ENCODE peak calls at places on chromosome 1, in eight cellular contexts. D, H, O, R, U, Q, X and J are unnamed samples.

GRCh38 chr1:209747580-209748262 is 8.1 kb upstream of the TRAF3IP3 start:
- DNase-seq in H (peak; percentile 97), Q (peak; percentile 95), U (peak; percentile 91), D (peak; percentile 95), O (peak; percentile 95), R (peak; percentile 97), X (peak; percentile 76), J (peak; percentile 95)

GRCh38 chr1:33277488-33278084 is 21.3 kb downstream of the ZNF362 start:
- DNase-seq in D (peak; percentile 45), R (no peak), O (no peak), X (no peak), U (no peak), Q (no peak), H (no peak), J (peak; percentile 25)

GRCh38 chr1:233940908-233941307 is 36.4 kb downstream of the SLC35F3 start:
- DNase-seq in H (no peak), U (no peak), R (no peak), O (no peak), X (no peak), D (no peak), Q (no peak), J (no peak)

GRCh38 chr1:219699870-219700269 is 87.0 kb upstream of the ZC3H11B start:
- DNase-seq in U (no peak), X (peak; percentile 10), H (peak; percentile 40), D (no peak), R (peak; percentile 96), Q (no peak), O (no peak), J (no peak)

GRCh38 chr1:186272486-186272885 is 102.6 kb downstream of the TPR start:
- DNase-seq in R (peak; percentile 22), X (no peak), H (peak; percentile 5), D (no peak), O (no peak), Q (no peak), U (no peak), J (no peak)

GRCh38 chr1:154328318-154329151 is 3.2 kb downstream of the ATP8B2 start:
- DNase-seq in Q (peak; percentile 89), H (peak; percentile 58), O (peak; percentile 91), D (peak; percentile 94), R (peak; percentile 77), U (peak; percentile 90), X (no peak), J (peak; percentile 88)

GRCh38 chr1:8562881-8563865 is 245.3 kb downstream of the SLC45A1 start:
- DNase-seq in D (no peak), U (no peak), R (peak; percentile 62), Q (no peak), X (no peak), H (no peak), O (no peak), J (no peak)

GRCh38 chr1:34930702-34931071 is 1.2 kb upstream of the DLGAP3 start:
- DNase-seq in Q (no peak), O (no peak), D (no peak), R (no peak), X (no peak), H (no peak), U (no peak), J (no peak)

GRCh38 chr1:100463809-100464424 is 74.0 kb upstream of the GPR88 start:
- DNase-seq in D (peak; percentile 82), U (peak; percentile 48), R (peak; percentile 83), X (no peak), O (peak; percentile 39), Q (peak; percentile 63), H (peak; percentile 42), J (peak; percentile 61)

GRCh38 chr1:89536555-89537393 is 12.1 kb downstream of the LRRC8B start:
- DNase-seq in Q (no peak), U (no peak), R (no peak), O (no peak), D (no peak), H (no peak), X (no peak), J (no peak)

GRCh38 chr1:37391181-37391949 is 83.0 kb upstream of the ZC3H12A start:
- DNase-seq in U (no peak), D (no peak), X (no peak), O (no peak), H (no peak), Q (no peak), R (peak; percentile 2), J (no peak)
- TF ChIP-seq CTCF in U (no peak), D (no peak), X (peak; percentile 23), O (no peak), H (no peak), Q (no peak), R (no peak), J (no peak)

DNA sequence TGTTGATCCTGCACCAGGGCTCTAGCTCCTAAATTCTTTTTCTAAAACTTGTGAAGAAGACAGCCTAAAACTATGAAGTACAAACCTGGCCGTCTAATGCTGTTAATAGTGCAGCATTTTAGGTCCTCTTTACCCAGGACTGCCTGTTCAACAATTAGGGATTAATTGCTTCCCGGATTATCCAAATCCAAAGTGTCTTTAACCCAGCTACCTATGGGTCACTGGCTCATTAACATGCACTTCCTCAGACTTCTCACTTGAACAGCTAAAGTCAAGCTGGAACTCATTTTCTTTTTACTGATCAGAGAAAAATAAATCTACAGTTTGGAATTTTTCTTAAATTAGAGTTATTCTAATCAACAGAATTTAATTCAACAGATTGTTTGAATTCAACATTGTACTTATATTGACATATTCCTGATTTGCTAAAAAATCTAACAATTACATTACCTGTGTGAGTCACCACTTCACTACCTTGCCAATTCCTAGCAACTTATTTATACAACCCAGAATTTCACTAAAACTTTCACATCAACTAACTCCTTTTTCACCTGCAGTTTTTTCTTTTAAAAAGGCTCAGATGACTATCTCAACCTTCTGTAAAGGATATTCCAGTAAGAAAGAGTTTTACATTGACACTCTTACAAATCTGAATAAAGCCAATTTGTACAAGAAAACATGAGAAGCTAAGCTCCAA is 3.3 kb downstream of the HNRNPU start:
- DNase-seq in D (no peak), R (no peak), X (no peak), H (no peak), U (no peak), Q (no peak), O (no peak), J (no peak)
- H3K27ac ChIP-seq in D (peak overlapping the region; percentile 99), R (no peak overlapping the region), X (no peak overlapping the region), H (peak overlapping the region; percentile 49), U (no peak overlapping the region), Q (peak overlapping the region; percentile 100), O (peak overlapping the region; percentile 100), J (peak overlapping the region; percentile 99)

DNA sequence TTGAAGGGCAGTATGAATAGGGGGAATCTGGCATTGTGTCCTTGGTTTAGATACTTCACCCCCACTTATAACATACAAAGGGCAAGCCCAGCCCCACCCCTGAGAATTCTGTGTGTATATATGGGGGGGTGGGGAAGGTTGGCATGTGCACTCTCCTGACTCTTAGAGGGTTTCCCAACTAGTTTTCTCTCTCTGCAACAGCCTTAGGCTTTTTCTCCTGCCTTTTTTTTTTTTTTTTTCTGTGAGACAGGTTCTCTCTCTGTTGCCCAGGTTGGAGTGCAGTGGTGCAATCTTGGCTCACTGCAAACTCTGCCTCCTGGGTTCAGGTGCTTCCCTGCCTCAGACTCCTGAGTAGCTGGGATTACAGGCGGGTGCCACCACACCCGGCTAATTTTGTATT is 2.9 kb upstream of the ZBED6 start:
- DNase-seq in D (no peak), U (no peak), R (no peak), O (no peak), H (no peak), Q (no peak), X (no peak), J (no peak)
- H3K4me3 ChIP-seq in D (no peak overlapping the region), U (no peak overlapping the region), R (no peak overlapping the region), O (no peak overlapping the region), H (no peak overlapping the region), Q (no peak overlapping the region), X (no peak overlapping the region), J (no peak overlapping the region)

DNA sequence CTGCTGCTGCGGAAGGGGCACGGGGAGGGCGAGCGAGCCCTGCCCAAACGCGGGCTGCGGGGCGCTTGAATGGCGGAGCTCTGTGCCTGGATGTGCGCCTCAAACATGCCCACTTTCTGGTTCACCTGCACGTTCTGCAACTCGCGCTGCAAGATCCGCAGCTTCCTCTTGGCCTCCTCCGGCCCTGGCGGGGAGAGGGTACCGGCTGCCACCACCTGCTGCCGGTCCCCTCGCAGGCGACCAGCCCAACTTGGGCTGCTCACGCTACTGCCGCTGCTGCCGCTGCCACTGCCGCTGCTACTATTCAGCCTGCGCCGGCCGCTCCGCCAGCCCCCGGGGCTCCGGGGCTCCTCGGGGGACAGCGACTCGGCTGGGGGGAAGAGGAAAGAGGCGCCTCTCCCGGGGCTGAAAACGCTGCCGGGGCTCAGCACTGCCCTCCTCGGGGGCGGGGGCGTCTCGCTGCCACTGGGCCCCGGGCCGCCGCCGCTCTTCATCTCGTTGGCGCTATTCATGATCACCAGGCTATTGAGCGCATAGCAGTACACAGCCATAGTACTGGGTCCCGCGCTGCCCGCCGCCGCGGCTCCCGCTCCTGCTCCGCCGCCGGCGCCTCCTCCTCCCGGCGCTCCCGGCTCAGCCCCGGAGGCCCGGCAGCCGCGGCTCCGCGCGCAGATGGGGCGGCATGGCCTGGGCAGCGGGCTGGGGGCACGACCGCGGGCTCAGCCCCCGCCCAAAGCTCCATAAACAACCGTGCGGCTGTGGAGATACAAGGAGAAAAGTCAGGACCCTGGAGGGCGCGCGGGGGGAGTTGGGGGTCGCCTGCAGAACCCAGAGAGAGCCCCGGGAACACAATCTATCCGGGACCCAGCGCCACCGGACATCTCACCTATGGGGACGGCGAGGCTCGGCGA is 1.9 kb downstream of the ITPKB start:
- DNase-seq in U (peak; percentile 51), X (no peak), Q (peak; percentile 79), D (peak; percentile 78), H (peak; percentile 10), R (peak; percentile 47), O (peak; percentile 32), J (peak; percentile 67)
- TF ChIP-seq CTCF in U (no peak), X (no peak), Q (peak; percentile 16), D (no peak), H (no peak), R (no peak), O (no peak), J (no peak)

GRCh38 chr1:227756172-227756959 is 21.1 kb downstream of the SNAP47 start:
- DNase-seq in H (no peak), O (no peak), D (peak; percentile 89), U (no peak), Q (peak; percentile 57), X (no peak), R (peak; percentile 38), J (no peak)

GRCh38 chr1:227760377-227760776 is 25.1 kb downstream of the SNAP47 start:
- DNase-seq in H (no peak), R (no peak), D (no peak), X (no peak), Q (peak; percentile 26), U (no peak), O (no peak), J (no peak)

GRCh38 chr1:227759345-227760300 is 24.4 kb downstream of the SNAP47 start:
- DNase-seq in Q (peak; percentile 89), H (peak; percentile 46), X (peak; percentile 96), R (peak; percentile 83), U (peak; percentile 68), O (no peak), D (peak; percentile 94), J (no peak)

GRCh38 chr1:227757781-227758180 is 22.5 kb downstream of the SNAP47 start:
- DNase-seq in H (no peak), Q (no peak), X (no peak), R (no peak), O (no peak), D (no peak), U (no peak), J (no peak)

DNA sequence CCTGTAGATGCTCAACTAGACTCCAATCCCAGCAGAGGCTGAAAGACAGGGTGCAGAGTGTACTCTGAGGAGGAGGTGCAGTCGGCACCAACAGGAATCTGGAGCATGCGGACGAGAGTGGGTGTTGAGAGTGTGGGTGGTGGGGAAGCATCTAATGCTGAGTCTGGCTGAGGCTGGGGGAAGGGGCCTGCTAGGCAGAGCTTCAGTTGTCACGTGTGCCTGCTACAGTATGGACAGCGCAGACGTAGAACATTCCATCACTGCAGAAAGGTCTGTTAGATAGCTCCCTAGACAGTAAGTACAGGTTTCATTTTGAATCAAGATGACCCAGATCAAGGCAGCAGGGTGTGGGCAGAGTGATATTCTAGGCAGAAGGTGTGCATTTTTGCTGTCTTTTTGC is 23.1 kb downstream of the SNAP47 start:
- DNase-seq in D (no peak), X (no peak), R (no peak), Q (peak; percentile 19), O (no peak), U (no peak), H (no peak), J (no peak)
- H3K27ac ChIP-seq in D (peak overlapping the region; percentile 89), X (no peak overlapping the region), R (peak overlapping the region; percentile 65), Q (peak overlapping the region; percentile 90), O (no peak overlapping the region), U (peak overlapping the region; percentile 81), H (no peak overlapping the region), J (no peak overlapping the region)